ENCODE peak calls at places on chromosomes 6 and 20, in eight cellular contexts. Z is HT-29; B is NCI-H82; U is H1; W is cortex of kidney; T is fibroblast of the conjunctiva; X is stimulated activated CD4-positive, alpha-beta T cell treated with anti-CD3 and anti-CD28 coated beads, Interleukin-1b, Interleukin-23, amount 100 ng/mL, for 48 hours; S is heart left ventricle. N is an unnamed sample.

GRCh38 chr6:146028250-146028789 is 542 bp upstream of the GRM1 start:
- DNase-seq in Z (peak), B (peak), U (no peak), W (no peak), T (peak), X (peak), S (peak), N (no peak)

GRCh38 chr20:56826306-56826970 is 197.3 kb downstream of the TFAP2C start:
- DNase-seq in Z (no peak), B (no peak), U (no peak), W (no peak), T (peak), X (no peak), S (no peak), N (no peak)

GRCh38 chr6:143406673-143407072 is 43.8 kb downstream of the ADAT2 start:
- DNase-seq in Z (no peak), B (no peak), U (no peak), W (no peak), T (no peak), X (no peak), S (no peak), N (no peak)

GRCh38 chr6:157695301-157696030 is 127.6 kb upstream of the SNX9 start:
- DNase-seq in Z (no peak), B (no peak), U (no peak), W (no peak), T (no peak), X (no peak), S (no peak), N (no peak)

GRCh38 chr6:1860756-1861369 is 251.1 kb downstream of the FOXC1 start:
- DNase-seq in Z (no peak), B (no peak), U (no peak), W (no peak), T (no peak), X (no peak), S (no peak), N (no peak)

GRCh38 chr20:33554914-33555420 is 65.1 kb downstream of the CBFA2T2 start:
- DNase-seq in Z (peak), B (peak), U (no peak), W (no peak), T (peak), X (peak), S (no peak), N (peak)

GRCh38 chr6:13068558-13069210 is 259.7 kb downstream of the TBC1D7 start:
- DNase-seq in Z (no peak), B (no peak), U (no peak), W (no peak), T (no peak), X (no peak), S (no peak), N (no peak)

GRCh38 chr20:20224806-20225205 is 143.1 kb upstream of the INSM1 start:
- DNase-seq in Z (no peak), B (no peak), U (no peak), W (no peak), T (no peak), X (no peak), S (no peak), N (no peak)

GRCh38 chr6:71453307-71453706 is 164.7 kb downstream of the OGFRL1 start:
- DNase-seq in Z (no peak), B (no peak), U (no peak), W (no peak), T (no peak), X (no peak), S (no peak), N (no peak)

GRCh38 chr6:31729979-31730630 is 1.0 kb upstream of the DDAH2 start:
- DNase-seq in Z (peak), B (peak), U (peak), W (peak), T (peak), X (peak), S (peak), N (peak)

GRCh38 chr6:147852772-147853171 is 344.3 kb downstream of the SAMD5 start:
- DNase-seq in Z (no peak), B (no peak), U (no peak), W (no peak), T (no peak), X (no peak), S (no peak), N (no peak)

GRCh38 chr20:53001502-53002301 is 29.5 kb downstream of the TSHZ2 start:
- DNase-seq in Z (no peak), B (no peak), U (no peak), W (no peak), T (no peak), X (peak), S (no peak), N (peak)

GRCh38 chr20:48708116-48708515 is 119.7 kb downstream of the PREX1 start:
- DNase-seq in Z (no peak), B (no peak), U (no peak), W (no peak), T (no peak), X (no peak), S (no peak), N (no peak)

GRCh38 chr20:59822291-59823029 is 111.0 kb downstream of the SYCP2 start:
- DNase-seq in Z (no peak), B (no peak), U (no peak), W (no peak), T (no peak), X (no peak), S (no peak), N (no peak)